ENCODE peak calls at places on chromosomes 13 and 19, in seven cellular contexts. One of them, this sample, is unnamed.

GRCh38 chr13:70249332-70250064 is 141.2 kb upstream of the KLHL1 start:
- DNase-seq in H1: peak
- DNase-seq in mesenchymal stem cell: peak
- DNase-seq in neuronal stem cell: peak
- DNase-seq in IMR-90: no peak
- DNase-seq in H9: peak
- DNase-seq in mesendoderm: peak
- DNase-seq in this sample: no peak

GRCh38 chr13:27269114-27269665 is 1.4 kb upstream of the RASL11A start:
- DNase-seq in H1: no peak
- DNase-seq in mesendoderm: no peak
- DNase-seq in H9: no peak
- DNase-seq in IMR-90: peak
- DNase-seq in mesenchymal stem cell: no peak
- DNase-seq in neuronal stem cell: no peak
- DNase-seq in this sample: no peak

GRCh38 chr19:591099-591958 is 1.6 kb downstream of the HCN2 start:
- DNase-seq in mesenchymal stem cell: no peak
- DNase-seq in H1: no peak
- DNase-seq in H9: no peak
- DNase-seq in IMR-90: no peak
- DNase-seq in neuronal stem cell: peak
- DNase-seq in mesendoderm: no peak
- DNase-seq in this sample: peak

GRCh38 chr19:41323430-41324125 is 13.6 kb downstream of the CCDC97 start:
- DNase-seq in mesendoderm: peak
- DNase-seq in H1: no peak
- DNase-seq in H9: peak
- DNase-seq in neuronal stem cell: no peak
- DNase-seq in IMR-90: peak
- DNase-seq in mesenchymal stem cell: peak
- DNase-seq in this sample: peak

GRCh38 chr19:33052352-33052972 is 12.2 kb downstream of the RHPN2 start:
- DNase-seq in IMR-90: peak
- DNase-seq in mesendoderm: no peak
- DNase-seq in mesenchymal stem cell: peak
- DNase-seq in H9: no peak
- DNase-seq in H1: no peak
- DNase-seq in neuronal stem cell: no peak
- DNase-seq in this sample: peak

GRCh38 chr13:111035861-111036260 is 79.2 kb upstream of the ARHGEF7 start:
- DNase-seq in neuronal stem cell: no peak
- DNase-seq in H9: no peak
- DNase-seq in IMR-90: no peak
- DNase-seq in mesendoderm: no peak
- DNase-seq in mesenchymal stem cell: no peak
- DNase-seq in H1: no peak
- DNase-seq in this sample: peak

GRCh38 chr13:46160474-46161066 is 21.4 kb downstream of the LCP1 start:
- DNase-seq in IMR-90: peak
- DNase-seq in mesendoderm: peak
- DNase-seq in H1: no peak
- DNase-seq in H9: no peak
- DNase-seq in neuronal stem cell: peak
- DNase-seq in mesenchymal stem cell: peak
- DNase-seq in this sample: peak

GRCh38 chr19:53424968-53425597 is 6.7 kb upstream of the ZNF761 start:
- DNase-seq in mesenchymal stem cell: peak
- DNase-seq in H9: peak
- DNase-seq in IMR-90: peak
- DNase-seq in neuronal stem cell: peak
- DNase-seq in mesendoderm: peak
- DNase-seq in H1: peak
- DNase-seq in this sample: peak

GRCh38 chr19:30207357-30207756 is 164.8 kb upstream of the ZNF536 start:
- DNase-seq in IMR-90: no peak
- DNase-seq in mesenchymal stem cell: no peak
- DNase-seq in H1: no peak
- DNase-seq in mesendoderm: no peak
- DNase-seq in neuronal stem cell: no peak
- DNase-seq in H9: peak
- DNase-seq in this sample: no peak

GRCh38 chr19:41698746-41699230 is 9.6 kb upstream of the CEACAM5 start:
- DNase-seq in mesendoderm: no peak
- DNase-seq in mesenchymal stem cell: no peak
- DNase-seq in neuronal stem cell: no peak
- DNase-seq in H1: no peak
- DNase-seq in IMR-90: no peak
- DNase-seq in H9: no peak
- DNase-seq in this sample: no peak

GRCh38 chr19:11073568-11073967 is 15.7 kb upstream of the LDLR start:
- DNase-seq in IMR-90: no peak
- DNase-seq in mesendoderm: no peak
- DNase-seq in H9: no peak
- DNase-seq in H1: no peak
- DNase-seq in neuronal stem cell: no peak
- DNase-seq in mesenchymal stem cell: no peak
- DNase-seq in this sample: no peak

GRCh38 chr13:37878921-37879320 is 9.3 kb upstream of the TRPC4 start:
- DNase-seq in IMR-90: no peak
- DNase-seq in H1: no peak
- DNase-seq in mesendoderm: no peak
- DNase-seq in mesenchymal stem cell: no peak
- DNase-seq in H9: no peak
- DNase-seq in neuronal stem cell: no peak
- DNase-seq in this sample: no peak

GRCh38 chr19:40719414-40719894 is 2.5 kb downstream of the ITPKC start:
- DNase-seq in mesenchymal stem cell: peak
- DNase-seq in mesendoderm: no peak
- DNase-seq in neuronal stem cell: no peak
- DNase-seq in H9: no peak
- DNase-seq in IMR-90: no peak
- DNase-seq in H1: no peak
- DNase-seq in this sample: peak

GRCh38 chr13:51298812-51299211 is 40.7 kb upstream of the SERPINE3 start:
- DNase-seq in neuronal stem cell: no peak
- DNase-seq in H9: no peak
- DNase-seq in IMR-90: peak
- DNase-seq in mesendoderm: peak
- DNase-seq in H1: no peak
- DNase-seq in mesenchymal stem cell: peak
- DNase-seq in this sample: no peak

GRCh38 chr13:109400192-109400591 is 386.2 kb downstream of the IRS2 start:
- DNase-seq in H9: peak
- DNase-seq in mesenchymal stem cell: no peak
- DNase-seq in H1: no peak
- DNase-seq in IMR-90: no peak
- DNase-seq in mesendoderm: peak
- DNase-seq in neuronal stem cell: no peak
- DNase-seq in this sample: peak

GRCh38 chr13:93810264-93810663 is 583.7 kb downstream of the GPC6 start:
- DNase-seq in H1: no peak
- DNase-seq in IMR-90: no peak
- DNase-seq in H9: no peak
- DNase-seq in mesendoderm: no peak
- DNase-seq in neuronal stem cell: no peak
- DNase-seq in mesenchymal stem cell: no peak
- DNase-seq in this sample: no peak
- H2BK5ac ChIP-seq in H1: no peak
- H2BK5ac ChIP-seq in IMR-90: no peak
- H2BK5ac ChIP-seq in H9: no peak
- H2BK5ac ChIP-seq in mesendoderm: no peak
- H2BK5ac ChIP-seq in neuronal stem cell: no peak
- H2BK5ac ChIP-seq in mesenchymal stem cell: no peak
- H2BK5ac ChIP-seq in this sample: no peak

DNA sequence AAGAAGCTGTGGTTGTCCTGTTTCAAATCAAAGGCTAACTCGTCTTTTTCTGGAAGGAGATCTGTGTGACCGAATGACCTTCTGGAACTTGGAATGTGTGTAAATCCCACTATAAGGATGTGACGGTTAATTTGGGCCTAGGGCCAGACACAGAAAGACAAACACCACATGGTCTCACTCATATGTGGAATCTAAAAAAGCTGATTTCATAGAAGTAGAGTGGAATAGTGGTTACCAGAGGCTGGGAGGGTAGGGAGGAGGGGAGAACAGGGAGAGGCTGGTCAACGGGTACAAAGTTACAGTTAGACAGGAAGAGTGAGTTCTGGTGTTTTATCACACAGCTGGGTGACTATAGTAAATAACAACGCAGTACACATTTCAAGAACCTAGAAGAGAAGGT is 39.3 kb upstream of the RGCC start:
- DNase-seq in mesendoderm: no peak
- DNase-seq in H1: no peak
- DNase-seq in neuronal stem cell: no peak
- DNase-seq in H9: no peak
- DNase-seq in mesenchymal stem cell: peak
- DNase-seq in IMR-90: peak
- DNase-seq in this sample: no peak
- H2BK5ac ChIP-seq in mesendoderm: no peak
- H2BK5ac ChIP-seq in H1: no peak
- H2BK5ac ChIP-seq in neuronal stem cell: no peak
- H2BK5ac ChIP-seq in H9: no peak
- H2BK5ac ChIP-seq in mesenchymal stem cell: no peak
- H2BK5ac ChIP-seq in IMR-90: no peak
- H2BK5ac ChIP-seq in this sample: no peak

GRCh38 chr19:49881186-49881585 is 3.7 kb downstream of the TBC1D17 start:
- DNase-seq in H1: no peak
- DNase-seq in mesendoderm: no peak
- DNase-seq in H9: no peak
- DNase-seq in IMR-90: no peak
- DNase-seq in mesenchymal stem cell: no peak
- DNase-seq in neuronal stem cell: no peak
- DNase-seq in this sample: no peak
- H2BK5ac ChIP-seq in H1: no peak
- H2BK5ac ChIP-seq in mesendoderm: no peak
- H2BK5ac ChIP-seq in H9: no peak
- H2BK5ac ChIP-seq in IMR-90: no peak
- H2BK5ac ChIP-seq in mesenchymal stem cell: no peak
- H2BK5ac ChIP-seq in neuronal stem cell: peak
- H2BK5ac ChIP-seq in this sample: no peak

GRCh38 chr19:14094854-14095253 is 4.3 kb upstream of the SAMD1 start:
- DNase-seq in IMR-90: no peak
- DNase-seq in mesendoderm: no peak
- DNase-seq in neuronal stem cell: no peak
- DNase-seq in H1: no peak
- DNase-seq in H9: no peak
- DNase-seq in mesenchymal stem cell: no peak
- DNase-seq in this sample: no peak
- H2BK5ac ChIP-seq in IMR-90: no peak
- H2BK5ac ChIP-seq in mesendoderm: no peak
- H2BK5ac ChIP-seq in neuronal stem cell: no peak
- H2BK5ac ChIP-seq in H1: no peak
- H2BK5ac ChIP-seq in H9: no peak
- H2BK5ac ChIP-seq in mesenchymal stem cell: no peak
- H2BK5ac ChIP-seq in this sample: no peak

DNA sequence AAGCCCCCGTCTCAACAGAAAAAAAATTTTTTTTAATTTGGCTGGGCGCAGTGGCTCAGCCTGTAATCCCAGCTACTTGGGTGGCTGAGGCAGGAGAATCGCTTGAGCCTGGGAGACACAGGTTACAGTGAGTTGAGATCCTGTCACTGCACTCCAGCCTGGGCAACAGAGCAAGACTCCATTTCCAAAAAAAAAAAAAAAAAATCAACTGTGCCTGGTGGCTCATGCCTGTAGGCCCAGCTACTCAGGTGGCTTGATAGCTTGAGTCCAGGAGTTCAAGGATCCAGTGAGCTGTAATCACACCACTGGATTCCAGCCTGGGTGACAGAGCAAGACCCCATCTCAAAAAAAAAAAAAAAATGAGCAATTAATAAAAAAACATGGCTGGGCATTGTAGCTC is 1.3 kb upstream of the DOHH start:
- DNase-seq in IMR-90: no peak
- DNase-seq in H1: no peak
- DNase-seq in H9: no peak
- DNase-seq in neuronal stem cell: no peak
- DNase-seq in mesenchymal stem cell: no peak
- DNase-seq in mesendoderm: no peak
- DNase-seq in this sample: no peak
- H2BK5ac ChIP-seq in IMR-90: no peak
- H2BK5ac ChIP-seq in H1: no peak
- H2BK5ac ChIP-seq in H9: no peak
- H2BK5ac ChIP-seq in neuronal stem cell: no peak
- H2BK5ac ChIP-seq in mesenchymal stem cell: no peak
- H2BK5ac ChIP-seq in mesendoderm: no peak
- H2BK5ac ChIP-seq in this sample: no peak

DNA sequence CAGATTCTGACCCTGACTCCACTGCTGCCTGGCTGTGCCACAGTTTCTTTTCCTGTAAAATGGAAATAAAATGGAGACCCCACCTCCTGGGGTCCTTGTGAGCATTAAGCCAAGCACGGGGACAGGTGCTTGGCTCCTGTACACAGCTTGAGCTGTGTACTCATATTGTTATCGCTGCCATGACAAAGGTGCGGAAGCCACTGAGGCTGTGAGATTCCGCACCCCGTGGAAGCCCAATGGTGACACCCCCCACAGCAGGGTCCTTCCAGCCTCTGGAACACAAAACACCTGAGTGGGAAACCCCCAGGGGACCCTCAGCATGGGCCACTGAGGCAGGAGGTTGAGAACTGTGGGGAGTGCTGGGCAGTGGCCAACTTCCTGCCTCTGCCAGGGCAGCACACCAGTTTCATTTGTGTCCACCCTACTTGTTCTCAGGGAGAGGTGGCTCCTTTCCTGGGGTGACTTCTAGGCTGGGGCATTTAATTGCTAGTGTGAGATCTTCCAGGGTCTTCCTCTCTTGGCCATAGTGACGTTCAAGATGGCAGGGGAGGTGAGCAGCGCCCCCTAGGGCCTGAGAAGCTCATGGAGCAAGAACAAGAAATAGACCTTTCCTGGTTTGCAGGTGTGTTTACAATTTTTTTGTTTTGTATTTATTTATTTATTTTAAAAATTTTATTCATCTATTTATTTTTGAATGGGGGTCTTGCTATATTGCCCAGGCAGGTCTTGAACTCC is 5.4 kb upstream of the JSRP1 start:
- DNase-seq in neuronal stem cell: no peak
- DNase-seq in mesenchymal stem cell: no peak
- DNase-seq in mesendoderm: peak
- DNase-seq in H1: no peak
- DNase-seq in IMR-90: no peak
- DNase-seq in H9: no peak
- DNase-seq in this sample: peak
- H2BK5ac ChIP-seq in neuronal stem cell: no peak
- H2BK5ac ChIP-seq in mesenchymal stem cell: no peak
- H2BK5ac ChIP-seq in mesendoderm: no peak
- H2BK5ac ChIP-seq in H1: no peak
- H2BK5ac ChIP-seq in IMR-90: no peak
- H2BK5ac ChIP-seq in H9: no peak
- H2BK5ac ChIP-seq in this sample: no peak